ENCODE peak calls at places on chromosomes 13 and 19, in seven cellular contexts. C, W, J, D, K, T and H are unnamed samples.

GRCh38 chr19:5403968-5404640 is 51.1 kb upstream of the ZNRF4 start:
- DNase-seq in T (peak; percentile 85), C (peak; percentile 81), D (peak; percentile 94), W (peak; percentile 95), J (peak; percentile 83), K (peak; percentile 71), H (peak; percentile 95)

GRCh38 chr13:75723927-75724326 is 87.8 kb downstream of the LMO7 start:
- DNase-seq in D (no peak), J (no peak), T (no peak), W (no peak), C (no peak), K (no peak), H (peak; percentile 19)

GRCh38 chr19:17402982-17403855 is 2.2 kb downstream of the BST2 start:
- DNase-seq in D (peak; percentile 93), J (peak; percentile 62), C (no peak), T (no peak), K (no peak), W (peak; percentile 86), H (peak; percentile 92)

GRCh38 chr19:4061178-4061682 is 5.5 kb downstream of the ZBTB7A start:
- DNase-seq in K (no peak), D (peak; percentile 73), W (no peak), J (no peak), T (no peak), C (no peak), H (no peak)

GRCh38 chr13:95176611-95177259 is 124.5 kb downstream of the ABCC4 start:
- DNase-seq in K (no peak), J (peak; percentile 28), T (no peak), D (no peak), C (peak; percentile 36), W (no peak), H (no peak)

GRCh38 chr13:49292742-49293498 is 45.2 kb downstream of the CDADC1 start:
- DNase-seq in C (peak; percentile 96), D (no peak), K (no peak), W (no peak), J (peak; percentile 74), T (no peak), H (no peak)

GRCh38 chr13:51534075-51534817 is 50.0 kb upstream of the WDFY2 start:
- DNase-seq in T (no peak), C (no peak), J (no peak), K (no peak), W (no peak), D (no peak), H (no peak)

GRCh38 chr13:110119943-110120905 is 186.7 kb downstream of the COL4A1 start:
- DNase-seq in J (no peak), W (no peak), T (no peak), D (peak; percentile 15), K (no peak), C (peak; percentile 41), H (no peak)

GRCh38 chr13:28468520-28468915 is 26.4 kb downstream of the FLT1 start:
- DNase-seq in W (no peak), T (peak; percentile 66), K (no peak), J (no peak), C (no peak), D (no peak), H (no peak)

GRCh38 chr13:30158774-30159445 is 148.4 kb downstream of the KATNAL1 start:
- DNase-seq in K (no peak), T (no peak), D (no peak), W (no peak), J (peak; percentile 54), C (peak; percentile 71), H (no peak)

GRCh38 chr19:17860331-17860992 is 752 bp downstream of the RPL18A start:
- DNase-seq in D (no peak), W (no peak), T (no peak), J (no peak), C (no peak), K (no peak), H (no peak)

GRCh38 chr19:34193439-34193838 is 21.1 kb downstream of the LSM14A start:
- DNase-seq in C (no peak), J (no peak), D (no peak), K (no peak), W (no peak), T (no peak), H (no peak)

GRCh38 chr19:7366701-7367420 is 18.1 kb downstream of the ARHGEF18 start:
- DNase-seq in K (no peak), J (peak; percentile 35), W (no peak), T (peak; percentile 88), D (no peak), C (peak; percentile 33), H (peak; percentile 68)

GRCh38 chr19:2668188-2668763 is 34.2 kb downstream of the GNG7 start:
- DNase-seq in T (no peak), W (no peak), D (no peak), C (no peak), K (no peak), J (no peak), H (no peak)

GRCh38 chr13:28044608-28045007 is 55.8 kb downstream of the FLT3 start:
- DNase-seq in C (peak; percentile 83), J (no peak), W (no peak), T (no peak), K (no peak), D (no peak), H (no peak)

GRCh38 chr13:80497439-80497838 is 156.5 kb upstream of the SPRY2 start:
- DNase-seq in D (no peak), T (no peak), W (no peak), C (no peak), K (no peak), J (no peak), H (no peak)

GRCh38 chr19:35114656-35115537 is 726 bp upstream of the FXYD3 start:
- DNase-seq in K (peak; percentile 73), W (peak; percentile 91), D (peak; percentile 87), J (peak; percentile 47), C (peak; percentile 27), T (no peak), H (peak; percentile 84)

GRCh38 chr19:5037936-5038335 is 69.0 kb downstream of the KDM4B start:
- DNase-seq in D (no peak), C (no peak), J (no peak), T (no peak), W (no peak), K (no peak), H (no peak)

GRCh38 chr13:29935309-29935981 is 85.0 kb upstream of the UBL3 start:
- DNase-seq in W (no peak), C (no peak), D (no peak), T (no peak), J (no peak), K (no peak), H (no peak)

GRCh38 chr13:97125810-97126738 is 96.1 kb upstream of the MBNL2 start:
- DNase-seq in K (no peak), T (no peak), W (no peak), D (no peak), J (no peak), C (peak; percentile 39), H (no peak)

GRCh38 chr13:96762876-96763275 is 231.4 kb downstream of the OXGR1 start:
- DNase-seq in D (no peak), W (no peak), C (no peak), K (no peak), T (no peak), J (peak; percentile 25), H (no peak)

GRCh38 chr19:36771275-36772231 is 1.1 kb downstream of the ZNF850 start:
- DNase-seq in J (peak; percentile 92), C (peak; percentile 87), D (peak; percentile 84), T (peak; percentile 92), W (peak; percentile 43), K (peak; percentile 85), H (peak; percentile 95)

GRCh38 chr13:47484564-47484963 is 516.5 kb downstream of the SUCLA2 start:
- DNase-seq in J (peak; percentile 91), T (no peak), D (no peak), C (peak; percentile 89), K (no peak), W (no peak), H (no peak)

GRCh38 chr19:13078897-13079541 is 23.6 kb downstream of the LYL1 start:
- DNase-seq in T (no peak), W (no peak), C (no peak), K (no peak), J (no peak), D (no peak), H (no peak)
- H2BK5ac ChIP-seq in T (no peak overlapping the region), W (no peak overlapping the region), C (no peak overlapping the region), K (peak overlapping the region; percentile 44), J (no peak overlapping the region), D (no peak overlapping the region), H (no peak overlapping the region)

GRCh38 chr13:112664501-112665203 is 25.2 kb upstream of the ATP11A start:
- DNase-seq in D (peak; percentile 18), J (peak; percentile 26), T (peak; percentile 91), W (no peak), K (no peak), C (peak; percentile 47), H (no peak)
- H2BK5ac ChIP-seq in D (no peak overlapping the region), J (no peak overlapping the region), T (no peak overlapping the region), W (no peak overlapping the region), K (no peak overlapping the region), C (no peak overlapping the region), H (no peak overlapping the region)

DNA sequence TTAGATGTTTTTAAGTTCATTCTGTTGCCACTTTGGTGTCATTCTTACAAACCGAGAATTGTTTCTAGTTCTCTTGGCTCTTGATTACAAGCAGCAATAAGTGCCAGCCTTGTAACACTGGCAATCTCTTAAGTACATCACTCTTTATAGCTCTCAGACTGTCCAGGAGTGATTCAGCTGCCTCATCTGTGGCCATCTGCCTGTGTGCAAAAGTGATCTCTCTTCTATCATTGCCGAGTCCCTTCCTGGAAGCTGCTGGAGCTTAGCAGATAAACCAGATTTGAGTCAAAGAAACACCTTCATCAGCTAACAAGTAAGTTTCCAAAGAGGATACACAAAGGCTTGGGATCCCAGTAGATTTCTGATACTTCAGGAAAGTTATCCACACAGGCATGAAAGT is 23.2 kb downstream of the STOML3 start:
- DNase-seq in T (no peak), D (no peak), W (no peak), J (no peak), C (no peak), K (no peak), H (no peak)
- H2BK5ac ChIP-seq in T (no peak overlapping the region), D (no peak overlapping the region), W (no peak overlapping the region), J (no peak overlapping the region), C (no peak overlapping the region), K (no peak overlapping the region), H (no peak overlapping the region)

GRCh38 chr13:74324338-74324737 is 190.1 kb upstream of the KLF12 start:
- DNase-seq in K (no peak), T (no peak), W (no peak), C (no peak), J (no peak), D (no peak), H (no peak)

GRCh38 chr13:74325106-74325505 is 190.9 kb upstream of the KLF12 start:
- DNase-seq in K (no peak), W (no peak), C (peak; percentile 87), D (no peak), J (peak; percentile 76), T (no peak), H (no peak)

GRCh38 chr13:74316531-74316930 is 182.3 kb upstream of the KLF12 start:
- DNase-seq in T (no peak), D (no peak), K (no peak), J (peak; percentile 11), W (no peak), C (peak; percentile 1), H (no peak)

GRCh38 chr13:74322562-74322961 is 188.4 kb upstream of the KLF12 start:
- DNase-seq in D (no peak), K (no peak), C (no peak), W (no peak), T (no peak), J (no peak), H (no peak)

DNA sequence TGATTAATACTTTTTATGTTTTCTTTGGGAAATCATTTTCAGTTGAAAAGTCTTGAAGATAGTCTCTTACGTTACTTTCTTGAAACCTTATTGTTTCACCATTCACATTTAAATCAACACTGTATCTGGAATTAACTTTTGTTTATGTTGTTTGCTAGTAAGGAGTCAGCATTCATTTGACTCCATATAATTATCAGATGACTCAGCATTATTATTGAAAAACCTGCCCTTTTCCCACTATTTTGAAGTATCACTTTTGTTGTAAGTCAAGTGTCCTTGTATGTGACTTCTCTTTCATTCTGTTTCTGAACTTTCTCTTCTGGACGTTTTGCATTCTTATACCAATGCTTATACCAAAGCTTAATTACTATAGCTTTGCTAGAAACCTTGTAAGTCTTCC is 186.1 kb upstream of the KLF12 start:
- DNase-seq in W (no peak), D (no peak), J (no peak), C (no peak), T (no peak), K (no peak), H (no peak)
- H2BK5ac ChIP-seq in W (no peak overlapping the region), D (no peak overlapping the region), J (no peak overlapping the region), C (no peak overlapping the region), T (no peak overlapping the region), K (no peak overlapping the region), H (no peak overlapping the region)